ENCODE peak calls at places on chromosomes 2 and 18, in seven cellular contexts. A is endothelial cell of umbilical vein, V is adrenal gland, T is esophagus squamous epithelium, J is gastrocnemius medialis, N is heart left ventricle, R is A549. M is an unnamed sample.

GRCh38 chr2:8803658-8804379 is 33.6 kb downstream of the KIDINS220 start:
- DNase-seq in A (peak), R (peak), N (no peak), J (peak), T (no peak), V (no peak), M (no peak)

GRCh38 chr18:62751341-62751821 is 36.0 kb downstream of the PHLPP1 start:
- DNase-seq in N (peak), T (no peak), J (no peak), R (no peak), V (peak), A (peak), M (no peak)

GRCh38 chr18:4196358-4196757 is 258.7 kb downstream of the DLGAP1 start:
- DNase-seq in T (no peak), R (no peak), A (no peak), V (no peak), N (no peak), J (no peak), M (no peak)

GRCh38 chr2:150872919-150873772 is 385.7 kb upstream of the RND3 start:
- DNase-seq in R (no peak), V (peak), A (no peak), N (no peak), T (no peak), J (no peak), M (no peak)

GRCh38 chr2:100018794-100019193 is 123.6 kb downstream of the AFF3 start:
- DNase-seq in N (no peak), A (no peak), R (no peak), J (no peak), V (no peak), T (no peak), M (no peak)

GRCh38 chr2:48633143-48633542 is 15.5 kb downstream of the GTF2A1L start:
- DNase-seq in V (no peak), N (no peak), T (no peak), R (no peak), A (no peak), J (no peak), M (no peak)

GRCh38 chr2:239143858-239144712 is 256.7 kb downstream of the HDAC4 start:
- DNase-seq in N (no peak), R (peak), A (peak), T (no peak), J (peak), V (no peak), M (no peak)

GRCh38 chr2:31944828-31945571 is 65.8 kb downstream of the MEMO1 start:
- DNase-seq in V (no peak), N (no peak), A (no peak), T (no peak), J (no peak), R (no peak), M (no peak)

GRCh38 chr2:33494877-33495641 is 18.6 kb downstream of the RASGRP3 start:
- DNase-seq in J (no peak), R (peak), A (no peak), N (no peak), T (no peak), V (no peak), M (no peak)

GRCh38 chr2:143161982-143162837 is 33.0 kb downstream of the ARHGAP15 start:
- DNase-seq in V (peak), A (peak), N (no peak), R (peak), J (peak), T (no peak), M (no peak)

GRCh38 chr18:8800041-8800441 is 94.7 kb downstream of the MTCL1 start:
- DNase-seq in T (no peak), N (no peak), R (no peak), V (no peak), A (no peak), J (peak), M (no peak)

GRCh38 chr2:96906719-96907404 is 37.0 kb upstream of the SEMA4C start:
- DNase-seq in N (peak), J (peak), V (peak), A (no peak), T (no peak), R (no peak), M (no peak)

DNA sequence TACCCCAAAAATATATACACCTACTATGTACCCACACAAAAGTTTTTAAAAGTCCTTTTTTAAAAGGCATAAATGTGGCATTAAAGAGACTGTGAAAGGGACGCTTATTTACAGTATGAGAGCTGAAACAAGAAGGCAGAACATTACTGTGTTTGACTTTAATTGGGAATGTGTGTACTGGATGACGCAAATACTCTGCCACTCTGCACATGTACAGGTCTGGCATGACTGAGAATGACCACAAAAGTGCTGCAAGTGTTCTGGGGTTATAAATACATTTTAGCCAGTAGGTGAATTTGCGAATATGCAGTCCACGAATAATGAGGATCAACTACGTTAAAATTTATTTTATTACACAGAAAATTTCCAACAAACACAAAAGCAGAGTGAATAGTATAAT is 11.4 kb downstream of the DARS1 start:
- DNase-seq in R (no peak), V (no peak), J (no peak), N (no peak), T (no peak), A (no peak), M (no peak)
- H3K4me3 ChIP-seq in R (no peak), V (no peak), J (no peak), N (no peak), T (no peak), A (no peak), M (no peak)

GRCh38 chr2:189441709-189442074 is 418 bp downstream of the WDR75 start:
- DNase-seq in A (no peak), V (no peak), R (no peak), T (no peak), N (no peak), J (no peak), M (no peak)

GRCh38 chr2:189437931-189438330 is 3.3 kb upstream of the WDR75 start:
- DNase-seq in R (no peak), N (no peak), A (no peak), T (no peak), J (no peak), V (no peak), M (no peak)

GRCh38 chr2:189440644-189440946 is 679 bp upstream of the WDR75 start:
- DNase-seq in V (no peak), A (no peak), J (no peak), N (no peak), R (no peak), T (no peak), M (no peak)

GRCh38 chr2:189440947-189441708 is at the start of gene WDR75:
- DNase-seq in N (peak), A (peak), R (peak), T (peak), V (peak), J (peak), M (peak)

GRCh38 chr2:189439342-189439741 is 1.9 kb upstream of the WDR75 start:
- DNase-seq in J (no peak), V (no peak), A (no peak), N (no peak), T (no peak), R (peak), M (no peak)
- TF ChIP-seq CTCF in J (no peak), V (no peak), A (no peak), N (peak), T (no peak), R (no peak), M (no peak)

GRCh38 chr2:27032495-27033252 is at the start of gene TMEM214:
- DNase-seq in R (peak), J (peak), A (peak), V (peak), T (peak), N (peak), M (peak)
- TF ChIP-seq POLR2A in R (peak), J (peak), A (peak), V (peak), T (peak), N (peak), M (no peak)

GRCh38 chr18:60663060-60663989 is 290.8 kb upstream of the MC4R start:
- DNase-seq in N (no peak), A (no peak), T (no peak), V (no peak), J (no peak), R (no peak), M (no peak)
- H3K4me3 ChIP-seq in N (no peak), A (no peak), T (no peak), V (no peak), J (no peak), R (no peak), M (no peak)

GRCh38 chr2:28155071-28155470 is 237.6 kb upstream of the FOSL2 start:
- DNase-seq in T (no peak), R (no peak), J (no peak), V (no peak), N (no peak), A (no peak), M (no peak)

GRCh38 chr2:28150994-28151393 is 241.7 kb upstream of the FOSL2 start:
- DNase-seq in T (no peak), V (no peak), R (no peak), A (no peak), J (no peak), N (no peak), M (no peak)

GRCh38 chr2:28152585-28153284 is 239.9 kb upstream of the FOSL2 start:
- DNase-seq in N (no peak), R (no peak), T (no peak), V (no peak), A (peak), J (no peak), M (no peak)

GRCh38 chr2:28153851-28154250 is 238.8 kb upstream of the FOSL2 start:
- DNase-seq in J (no peak), T (no peak), A (no peak), N (no peak), R (no peak), V (no peak), M (no peak)

GRCh38 chr2:28155627-28156026 is 237.0 kb upstream of the FOSL2 start:
- DNase-seq in A (no peak), V (no peak), J (no peak), T (no peak), N (no peak), R (peak), M (no peak)
- TF ChIP-seq CTCF in A (peak), V (no peak), J (peak), T (no peak), N (peak), R (peak), M (no peak)

GRCh38 chr18:70289351-70290330 is 796 bp downstream of the SOCS6 start:
- DNase-seq in J (no peak), N (peak), V (peak), A (peak), R (no peak), T (no peak), M (no peak)
- TF ChIP-seq POLR2A in J (no peak), N (no peak), V (peak), A (peak), R (no peak), T (no peak), M (no peak)

DNA sequence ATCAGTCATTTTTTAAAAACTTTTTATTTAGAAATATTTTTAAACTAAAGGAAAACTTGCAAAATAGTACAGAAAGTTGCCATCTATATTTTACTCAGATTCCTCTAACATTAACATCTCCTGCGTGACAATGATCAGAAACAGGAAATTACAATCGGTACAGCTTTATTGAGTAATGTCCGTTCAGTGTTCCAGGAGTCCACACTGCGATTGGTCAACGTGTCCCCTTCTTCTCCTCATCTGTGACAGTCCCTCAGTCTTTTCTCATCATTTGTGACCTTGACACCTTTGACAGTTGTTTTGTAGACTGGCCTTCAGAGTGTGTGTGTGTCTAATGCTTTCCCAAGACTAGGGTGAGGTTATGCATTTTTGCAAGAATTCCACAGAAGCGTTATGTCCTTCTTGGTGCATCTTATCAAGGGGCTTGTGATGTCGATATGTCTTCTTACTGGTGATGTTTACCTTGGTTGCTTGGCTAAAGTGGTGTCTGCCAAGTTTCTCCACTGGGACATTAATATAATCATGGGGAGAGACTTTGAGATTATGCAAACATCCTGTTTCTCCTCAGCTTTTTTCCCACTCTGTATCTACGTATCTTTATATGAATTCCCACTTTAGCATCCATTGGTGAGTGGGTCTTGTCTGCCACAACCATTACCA is 21.4 kb upstream of the TMEM177 start:
- DNase-seq in R (no peak), J (no peak), A (peak), V (no peak), N (no peak), T (no peak), M (no peak)
- H3K4me3 ChIP-seq in R (no peak), J (no peak), A (no peak), V (no peak), N (no peak), T (no peak), M (no peak)

GRCh38 chr2:19503915-19504314 is 145.5 kb upstream of the OSR1 start:
- DNase-seq in R (no peak), A (no peak), J (no peak), N (no peak), V (no peak), T (no peak), M (no peak)

GRCh38 chr2:19504400-19505198 is 146.2 kb upstream of the OSR1 start:
- DNase-seq in T (no peak), A (no peak), R (peak), N (no peak), V (no peak), J (no peak), M (no peak)

GRCh38 chr2:19505199-19506136 is 147.0 kb upstream of the OSR1 start:
- DNase-seq in T (no peak), V (no peak), N (no peak), J (no peak), R (no peak), A (no peak), M (no peak)

GRCh38 chr2:19503406-19503805 is 145.0 kb upstream of the OSR1 start:
- DNase-seq in V (no peak), J (no peak), R (no peak), N (no peak), A (no peak), T (no peak), M (no peak)

DNA sequence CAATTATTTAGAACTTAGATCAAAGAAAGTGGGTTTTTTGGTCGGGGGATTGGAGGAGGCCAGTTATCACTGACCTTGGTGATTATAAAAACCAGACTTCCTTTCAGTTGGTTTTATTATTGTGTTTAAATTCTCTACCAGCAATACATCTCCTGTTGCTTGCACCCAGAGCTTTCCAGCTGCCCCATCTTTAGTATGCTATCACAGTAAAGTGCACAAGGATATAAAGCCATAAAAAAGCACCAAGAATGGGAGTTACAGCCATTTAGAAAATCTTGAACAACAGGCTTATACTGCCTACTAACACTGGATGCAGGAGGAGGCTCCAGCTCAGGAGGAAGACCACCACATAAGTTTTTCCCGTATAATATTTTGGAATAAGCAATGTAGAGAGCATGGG is 148.7 kb upstream of the OSR1 start:
- DNase-seq in V (no peak), T (no peak), N (no peak), A (no peak), R (no peak), J (no peak), M (no peak)
- TF ChIP-seq CTCF in V (no peak), T (no peak), N (no peak), A (no peak), R (no peak), J (no peak), M (no peak)

DNA sequence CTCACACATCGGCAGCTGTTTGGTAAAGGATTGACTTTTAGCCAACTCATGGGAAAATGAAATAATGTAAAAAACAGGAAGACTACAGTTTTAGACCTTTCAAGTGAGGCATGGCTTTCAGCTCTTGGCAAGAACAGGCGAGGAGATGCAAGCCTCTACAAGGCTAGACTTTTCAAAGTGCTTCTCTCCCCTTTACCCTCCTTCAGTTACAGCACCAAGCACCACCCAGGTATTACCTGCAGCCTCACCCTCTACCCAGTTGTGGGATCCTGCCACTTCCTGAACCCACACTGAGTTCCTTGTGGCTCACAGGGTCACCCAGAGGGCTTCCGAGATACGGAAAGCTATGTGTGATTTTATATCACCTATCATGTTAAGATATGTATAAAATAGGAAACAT is 14.7 kb downstream of the UGT1A10 start:
- DNase-seq in J (no peak), R (no peak), T (no peak), V (no peak), A (no peak), N (no peak), M (no peak)
- TF ChIP-seq POLR2A in J (no peak), R (no peak), T (no peak), V (no peak), A (no peak), N (no peak), M (no peak)

GRCh38 chr18:5891361-5892215 is 3.7 kb downstream of the TMEM200C start:
- DNase-seq in V (no peak), J (no peak), A (no peak), T (no peak), N (no peak), R (no peak), M (no peak)
- H3K4me3 ChIP-seq in V (no peak), J (no peak), A (no peak), T (no peak), N (peak), R (no peak), M (no peak)

M was measured in lower leg skin.